ENCODE peak calls at places on chromosomes 2 and 18, in nine cellular contexts. K is A549, P is uterus, Z is testis, Q is thyroid gland, G is transverse colon, S is K562, E is ovary, L is right lobe of liver. X is an unnamed sample. For H3K4me1, the result is how much of the 10 kb centered on the place peaks cover.

GRCh38 chr2:134493797-134494196 is 225.0 kb downstream of the TMEM163 start:
- DNase-seq in G (no peak), K (no peak), P (no peak), L (no peak), Z (no peak), E (no peak), S (no peak), Q (no peak), X (no peak)

GRCh38 chr18:45802814-45803492 is 22.5 kb upstream of the SIGLEC15 start:
- DNase-seq in E (no peak), L (no peak), P (no peak), S (no peak), G (no peak), K (peak), Q (no peak), Z (no peak), X (no peak)

GRCh38 chr2:176959614-176960013 is 253.0 kb upstream of the HNRNPA3 start:
- DNase-seq in E (no peak), S (no peak), Q (no peak), K (no peak), G (no peak), Z (no peak), L (no peak), P (no peak), X (no peak)

GRCh38 chr2:97963880-97964279 is 31.9 kb downstream of the TMEM131 start:
- DNase-seq in E (no peak), Q (no peak), K (no peak), P (no peak), L (no peak), G (no peak), S (no peak), Z (no peak), X (no peak)

GRCh38 chr18:73752965-73753364 is 394.7 kb downstream of the FBXO15 start:
- DNase-seq in G (no peak), S (no peak), P (no peak), K (peak), Q (no peak), L (no peak), E (no peak), Z (no peak), X (no peak)

GRCh38 chr18:43625582-43625981 is 348.3 kb upstream of the SYT4 start:
- DNase-seq in Q (no peak), K (no peak), L (no peak), S (no peak), P (no peak), Z (no peak), E (no peak), G (no peak), X (no peak)

GRCh38 chr18:57223160-57223870 is 76.4 kb downstream of the BOD1L2 start:
- DNase-seq in G (no peak), S (no peak), K (peak), L (no peak), Q (no peak), E (no peak), P (no peak), Z (no peak), X (no peak)

GRCh38 chr2:208671312-208671711 is 264.7 kb downstream of the PTH2R start:
- DNase-seq in P (no peak), G (no peak), S (no peak), L (no peak), K (no peak), Z (no peak), Q (no peak), E (no peak), X (no peak)

GRCh38 chr18:79484661-79485621 is 89.2 kb downstream of the NFATC1 start:
- DNase-seq in L (peak), P (no peak), Z (peak), K (no peak), S (no peak), Q (peak), G (peak), E (no peak), X (no peak)

GRCh38 chr2:232042911-232043564 is 81.5 kb downstream of the DIS3L2 start:
- DNase-seq in G (no peak), P (no peak), Q (no peak), K (no peak), S (no peak), L (no peak), E (no peak), Z (no peak), X (no peak)

GRCh38 chr2:131022731-131023130 is 70.5 kb downstream of the FAM168B start:
- DNase-seq in E (no peak), Q (no peak), K (no peak), Z (peak), L (no peak), G (no peak), P (no peak), S (no peak), X (no peak)

GRCh38 chr18:22813648-22814328 is 119.3 kb upstream of the RBBP8 start:
- DNase-seq in S (peak), P (no peak), G (no peak), E (no peak), Z (no peak), K (peak), Q (no peak), L (no peak), X (no peak)

GRCh38 chr2:143505542-143505941 is 376.3 kb downstream of the ARHGAP15 start:
- DNase-seq in S (no peak), P (no peak), Q (no peak), E (no peak), G (no peak), Z (no peak), K (no peak), L (no peak), X (no peak)

GRCh38 chr2:124024491-124025348 is at the start of gene CNTNAP5:
- DNase-seq in E (no peak), Q (peak), G (peak), Z (peak), S (peak), P (no peak), K (no peak), L (peak), X (no peak)

GRCh38 chr18:7626922-7627440 is 59.9 kb downstream of the PTPRM start:
- DNase-seq in P (peak), Q (no peak), L (no peak), G (no peak), S (no peak), E (peak), Z (no peak), K (peak), X (peak)

GRCh38 chr2:102240640-102241370 is 54.0 kb downstream of the IL1RL2 start:
- DNase-seq in G (peak), L (peak), Z (peak), Q (peak), P (peak), E (peak), S (peak), K (peak), X (peak)

DNA sequence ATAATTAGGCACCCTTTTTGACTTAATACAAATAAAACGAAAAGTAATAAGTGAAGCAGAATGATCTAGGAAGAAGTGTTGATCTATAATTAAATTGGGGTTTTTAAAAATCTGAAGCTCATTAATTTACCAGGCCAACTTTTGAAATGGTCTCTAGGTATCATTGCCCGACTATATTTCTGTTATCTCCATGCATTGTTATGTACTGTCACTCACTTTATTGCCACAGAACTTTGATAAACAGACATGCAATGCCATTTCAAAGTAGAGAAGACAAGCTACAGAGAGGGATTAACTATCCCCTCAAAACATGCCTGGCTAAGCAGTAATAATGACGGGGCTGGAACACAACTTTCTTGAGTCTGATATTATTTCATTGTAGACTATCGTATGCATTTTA is 147.6 kb upstream of the ITGA4 start:
- DNase-seq in P (no peak), S (no peak), K (no peak), E (no peak), Q (no peak), Z (no peak), G (no peak), L (no peak), X (no peak)
- H3K4me1 ChIP-seq in P (under half), S (under half), K (under half), E (under half), Q (under half), Z (under half), G (under half), L (under half), X (under half)

GRCh38 chr2:126901459-126901858 is 2.8 kb downstream of the TEX51 start:
- DNase-seq in Q (no peak), S (no peak), G (no peak), L (peak), E (no peak), K (no peak), Z (no peak), P (peak), X (no peak)

GRCh38 chr2:126902859-126903258 is 4.2 kb downstream of the TEX51 start:
- DNase-seq in K (no peak), Q (no peak), S (no peak), P (peak), E (no peak), L (no peak), Z (no peak), G (no peak), X (no peak)

GRCh38 chr2:126899786-126900185 is 1.1 kb downstream of the TEX51 start:
- DNase-seq in L (peak), E (no peak), G (no peak), K (no peak), Q (no peak), P (peak), S (no peak), Z (no peak), X (no peak)

GRCh38 chr2:126902152-126902835 is 3.6 kb downstream of the TEX51 start:
- DNase-seq in G (no peak), E (no peak), L (peak), Z (no peak), S (no peak), P (peak), K (no peak), Q (no peak), X (no peak)

DNA sequence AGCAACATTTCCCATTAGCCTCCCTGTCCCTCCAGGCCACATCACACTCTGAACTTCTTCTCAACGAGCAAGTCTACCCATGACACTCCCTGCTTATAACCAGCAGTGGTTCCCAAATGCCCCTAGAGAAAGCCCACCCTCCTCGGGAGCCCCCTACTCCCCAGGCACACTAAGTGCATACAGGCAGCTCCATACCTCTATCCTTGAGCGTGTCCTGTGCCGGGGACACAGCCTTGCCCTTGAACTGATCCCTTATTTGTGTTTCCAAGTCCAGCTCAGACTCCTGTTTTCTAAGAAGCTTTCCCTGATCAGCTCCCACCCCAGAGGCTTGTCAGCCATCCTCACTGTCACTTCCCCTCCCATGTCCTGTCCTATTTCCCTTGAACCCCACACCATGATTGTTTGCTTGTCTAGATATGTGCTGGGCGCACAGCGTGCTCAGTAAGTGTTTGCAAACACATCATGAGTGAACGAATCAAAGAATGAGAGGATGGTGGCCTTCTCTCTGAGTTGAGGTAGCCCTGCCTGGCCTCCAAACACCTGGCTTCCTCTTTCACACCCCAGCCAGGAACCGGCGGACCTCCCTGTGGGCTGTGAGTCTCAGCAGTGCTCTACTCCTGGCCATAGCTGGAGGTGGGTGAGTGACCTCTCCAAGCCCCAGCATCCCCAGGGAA is 2.1 kb downstream of the TEX51 start:
- DNase-seq in K (no peak), G (no peak), Q (no peak), Z (no peak), E (peak), P (no peak), L (peak), S (no peak), X (no peak)
- TF ChIP-seq POLR2A in K (no peak), G (no peak), Q (no peak), Z (no peak), E (no peak), P (no peak), L (no peak), S (no peak), X (no peak)

GRCh38 chr2:175167076-175167791 is 769 bp downstream of the ATF2 start:
- DNase-seq in G (peak), P (peak), E (peak), S (peak), K (peak), Q (peak), Z (no peak), L (peak), X (peak)

GRCh38 chr2:175170679-175171304 is 2.8 kb upstream of the ATF2 start:
- DNase-seq in P (no peak), E (no peak), Z (no peak), Q (no peak), G (no peak), S (no peak), K (no peak), L (no peak), X (no peak)

GRCh38 chr2:175168564-175168945 is 552 bp upstream of the ATF2 start:
- DNase-seq in E (no peak), P (no peak), Z (no peak), Q (no peak), K (no peak), S (no peak), G (no peak), L (no peak), X (no peak)

GRCh38 chr2:175167792-175168563 is at the start of gene ATF2:
- DNase-seq in Q (peak), S (peak), E (peak), G (peak), L (peak), K (peak), Z (peak), P (peak), X (peak)

DNA sequence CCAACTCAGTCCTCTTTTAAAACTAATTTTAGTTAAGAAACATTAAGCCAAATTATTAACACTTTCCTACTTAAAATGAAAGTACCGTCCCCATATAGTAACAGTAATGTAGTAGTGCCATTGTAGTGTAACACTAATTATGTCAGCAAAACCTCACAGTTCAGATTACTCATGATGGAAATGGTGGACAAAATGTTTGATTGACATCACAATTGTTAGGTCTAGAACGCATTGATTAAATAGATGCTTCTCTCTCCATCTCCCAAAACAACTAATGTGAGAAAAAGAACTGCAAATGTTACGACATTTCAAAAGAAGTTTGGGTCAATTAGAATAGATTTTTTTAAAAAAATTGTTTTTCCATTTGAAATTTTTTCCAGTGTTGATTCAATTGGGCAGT is 1.2 kb upstream of the ATF2 start:
- DNase-seq in P (no peak), Z (no peak), K (no peak), L (no peak), E (no peak), S (no peak), Q (no peak), G (no peak), X (no peak)
- H3K4me3 ChIP-seq in P (no peak), Z (peak), K (peak), L (peak), E (peak), S (peak), Q (peak), G (no peak), X (no peak)

GRCh38 chr2:158498043-158498748 is 41.4 kb downstream of the PKP4 start:
- DNase-seq in E (no peak), P (no peak), S (no peak), L (no peak), K (no peak), G (no peak), Z (no peak), Q (no peak), X (no peak)
- H3K4me1 ChIP-seq in E (under half), P (under half), S (under half), L (under half), K (half or more), G (under half), Z (under half), Q (under half), X (under half)

GRCh38 chr2:46683541-46683940 is 204.2 kb downstream of the TMEM247 start:
- DNase-seq in S (no peak), E (no peak), Z (no peak), G (no peak), Q (no peak), P (no peak), L (no peak), K (no peak), X (no peak)

GRCh38 chr2:46674451-46674850 is 195.1 kb downstream of the TMEM247 start:
- DNase-seq in S (no peak), P (no peak), K (no peak), Z (no peak), Q (no peak), L (no peak), G (no peak), E (no peak), X (no peak)

GRCh38 chr2:46684661-46685060 is 205.3 kb downstream of the TMEM247 start:
- DNase-seq in P (no peak), E (no peak), Z (no peak), L (no peak), Q (no peak), K (no peak), S (no peak), G (no peak), X (no peak)

GRCh38 chr2:46676198-46676597 is 196.8 kb downstream of the TMEM247 start:
- DNase-seq in E (no peak), K (no peak), L (no peak), P (no peak), G (no peak), S (no peak), Z (no peak), Q (no peak), X (no peak)

GRCh38 chr2:46679761-46680160 is 200.4 kb downstream of the TMEM247 start:
- DNase-seq in L (no peak), E (no peak), S (no peak), Q (no peak), Z (no peak), G (no peak), P (no peak), K (no peak), X (no peak)
- TF ChIP-seq POLR2A in L (no peak), E (no peak), S (no peak), Q (no peak), Z (no peak), G (no peak), P (no peak), K (no peak), X (no peak)

GRCh38 chr2:201139836-201140599 is 24.1 kb downstream of the CFLAR start:
- DNase-seq in Q (no peak), P (no peak), K (no peak), L (no peak), G (no peak), Z (no peak), S (no peak), E (no peak), X (no peak)
- H3K4me3 ChIP-seq in Q (no peak), P (no peak), K (no peak), L (no peak), G (no peak), Z (no peak), S (no peak), E (no peak), X (no peak)

GRCh38 chr2:239293450-239294430 is 107.1 kb downstream of the HDAC4 start:
- DNase-seq in G (peak), Z (peak), Q (no peak), L (no peak), S (peak), K (no peak), P (no peak), E (no peak), X (peak)

GRCh38 chr2:239294571-239295054 is 106.2 kb downstream of the HDAC4 start:
- DNase-seq in G (peak), Z (peak), S (peak), Q (no peak), L (no peak), P (peak), E (peak), K (no peak), X (no peak)

GRCh38 chr2:239292531-239292930 is 108.3 kb downstream of the HDAC4 start:
- DNase-seq in S (no peak), Z (peak), G (peak), K (no peak), P (no peak), L (no peak), Q (no peak), E (no peak), X (no peak)

GRCh38 chr2:239291505-239292350 is 109.1 kb downstream of the HDAC4 start:
- DNase-seq in S (no peak), G (peak), E (no peak), Z (peak), L (no peak), P (no peak), Q (no peak), K (no peak), X (peak)

DNA sequence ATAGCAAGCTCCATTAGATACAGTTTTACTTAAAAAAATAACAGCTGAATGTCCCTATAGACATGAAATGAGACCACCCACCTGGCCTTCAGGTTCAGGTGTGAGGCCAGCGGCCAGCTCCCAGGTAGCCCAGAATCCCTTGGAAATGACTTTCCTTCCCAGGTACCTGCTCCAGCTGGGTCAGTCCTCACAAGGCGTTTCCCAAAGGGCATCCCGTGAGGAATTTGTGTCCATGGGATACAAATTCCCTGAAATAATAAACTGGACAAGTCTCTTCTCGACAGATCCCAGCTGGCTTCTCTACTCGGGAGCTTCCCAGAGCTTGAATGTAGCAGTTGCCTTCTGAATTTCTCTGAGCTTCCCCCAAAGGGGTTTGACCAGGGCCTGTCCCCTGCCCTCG is 107.9 kb downstream of the HDAC4 start:
- DNase-seq in S (no peak), Q (no peak), L (no peak), K (no peak), Z (peak), P (no peak), E (no peak), G (peak), X (no peak)
- H3K4me1 ChIP-seq in S (under half), Q (under half), L (under half), K (under half), Z (half or more), P (under half), E (under half), G (half or more), X (half or more)

DNA sequence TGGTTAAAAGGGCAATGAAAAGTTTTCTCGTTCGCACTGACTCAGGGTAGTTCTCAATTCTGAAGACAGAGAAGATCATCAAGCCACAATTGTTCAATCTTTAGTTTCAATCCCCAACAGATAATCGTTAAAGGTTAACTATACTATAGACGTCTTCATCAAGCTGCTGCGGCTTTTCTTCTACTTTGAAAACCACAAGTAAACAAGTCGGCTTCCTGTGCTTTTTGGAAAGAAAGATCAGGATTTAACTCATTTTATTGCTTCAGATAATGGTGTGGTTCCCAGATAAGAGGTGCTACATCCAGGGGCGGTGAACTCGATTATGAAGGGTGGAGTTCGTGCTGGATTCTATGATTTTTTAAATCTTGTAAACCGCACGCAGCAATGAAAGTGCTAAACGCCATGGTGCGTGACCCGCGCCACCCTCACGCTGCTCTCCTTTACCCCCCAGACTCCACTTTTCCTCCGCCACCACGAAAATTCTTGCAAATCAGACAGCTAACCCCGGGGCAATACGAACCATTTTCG is 535 bp upstream of the CDCA7 start:
- DNase-seq in L (no peak), G (no peak), K (peak), S (no peak), E (no peak), P (no peak), Z (no peak), Q (no peak), X (no peak)
- TF ChIP-seq POLR2A in L (no peak), G (no peak), K (no peak), S (no peak), E (no peak), P (no peak), Z (no peak), Q (no peak), X (no peak)

X was measured in tibial nerve.